ENCODE peak calls at places on chromosome 4, in eight cellular contexts. One of them, this sample, is unnamed.

GRCh38 chr4:13151178-13151577 is 333.0 kb downstream of the RAB28 start:
- DNase-seq in stimulated activated CD4-positive, alpha-beta T cell treated with anti-CD3 and anti-CD28 coated beads, TNF-alpha, amount 100 ng/mL, for 48 hours: no peak
- DNase-seq in NCI-H1436: no peak
- DNase-seq in brain microvascular endothelial cell: no peak
- DNase-seq in memory B cell: no peak
- DNase-seq in activated T-helper 1 cell treated with anti-CD3 and anti-CD28 coated beads, Interleukin-12 subunit alpha, Interleukin-12 subunit beta, Interleukin-2, Interleukin-4 antibody, amounts not matched to agents 30 ng/mL and 10 ng/mL and 1 ng/mL, durations not matched to agents 14 hours and 24 hours and 36 hours: no peak
- DNase-seq in IMR-90: no peak
- DNase-seq in NAMALWA: no peak
- DNase-seq in this sample: no peak

GRCh38 chr4:48546336-48546735 is 56.3 kb downstream of the ZAR1 start:
- DNase-seq in stimulated activated CD4-positive, alpha-beta T cell treated with anti-CD3 and anti-CD28 coated beads, TNF-alpha, amount 100 ng/mL, for 48 hours: no peak
- DNase-seq in IMR-90: peak
- DNase-seq in memory B cell: no peak
- DNase-seq in brain microvascular endothelial cell: peak
- DNase-seq in NAMALWA: peak
- DNase-seq in NCI-H1436: peak
- DNase-seq in activated T-helper 1 cell treated with anti-CD3 and anti-CD28 coated beads, Interleukin-12 subunit alpha, Interleukin-12 subunit beta, Interleukin-2, Interleukin-4 antibody, amounts not matched to agents 30 ng/mL and 10 ng/mL and 1 ng/mL, durations not matched to agents 14 hours and 24 hours and 36 hours: no peak
- DNase-seq in this sample: no peak

GRCh38 chr4:140099993-140100392 is 54.0 kb downstream of the MAML3 start:
- DNase-seq in memory B cell: no peak
- DNase-seq in NAMALWA: no peak
- DNase-seq in activated T-helper 1 cell treated with anti-CD3 and anti-CD28 coated beads, Interleukin-12 subunit alpha, Interleukin-12 subunit beta, Interleukin-2, Interleukin-4 antibody, amounts not matched to agents 30 ng/mL and 10 ng/mL and 1 ng/mL, durations not matched to agents 14 hours and 24 hours and 36 hours: no peak
- DNase-seq in stimulated activated CD4-positive, alpha-beta T cell treated with anti-CD3 and anti-CD28 coated beads, TNF-alpha, amount 100 ng/mL, for 48 hours: no peak
- DNase-seq in brain microvascular endothelial cell: no peak
- DNase-seq in IMR-90: peak
- DNase-seq in NCI-H1436: no peak
- DNase-seq in this sample: no peak

GRCh38 chr4:14667624-14668295 is 334.5 kb upstream of the CPEB2 start:
- DNase-seq in memory B cell: no peak
- DNase-seq in stimulated activated CD4-positive, alpha-beta T cell treated with anti-CD3 and anti-CD28 coated beads, TNF-alpha, amount 100 ng/mL, for 48 hours: no peak
- DNase-seq in activated T-helper 1 cell treated with anti-CD3 and anti-CD28 coated beads, Interleukin-12 subunit alpha, Interleukin-12 subunit beta, Interleukin-2, Interleukin-4 antibody, amounts not matched to agents 30 ng/mL and 10 ng/mL and 1 ng/mL, durations not matched to agents 14 hours and 24 hours and 36 hours: no peak
- DNase-seq in IMR-90: no peak
- DNase-seq in NAMALWA: no peak
- DNase-seq in NCI-H1436: no peak
- DNase-seq in brain microvascular endothelial cell: peak
- DNase-seq in this sample: no peak

GRCh38 chr4:107877361-107877760 is 52.6 kb downstream of the SGMS2 start:
- DNase-seq in IMR-90: no peak
- DNase-seq in NCI-H1436: no peak
- DNase-seq in brain microvascular endothelial cell: no peak
- DNase-seq in NAMALWA: no peak
- DNase-seq in memory B cell: no peak
- DNase-seq in stimulated activated CD4-positive, alpha-beta T cell treated with anti-CD3 and anti-CD28 coated beads, TNF-alpha, amount 100 ng/mL, for 48 hours: no peak
- DNase-seq in activated T-helper 1 cell treated with anti-CD3 and anti-CD28 coated beads, Interleukin-12 subunit alpha, Interleukin-12 subunit beta, Interleukin-2, Interleukin-4 antibody, amounts not matched to agents 30 ng/mL and 10 ng/mL and 1 ng/mL, durations not matched to agents 14 hours and 24 hours and 36 hours: no peak
- DNase-seq in this sample: no peak

GRCh38 chr4:140330311-140330900 is 43.0 kb upstream of the SCOC start:
- DNase-seq in activated T-helper 1 cell treated with anti-CD3 and anti-CD28 coated beads, Interleukin-12 subunit alpha, Interleukin-12 subunit beta, Interleukin-2, Interleukin-4 antibody, amounts not matched to agents 30 ng/mL and 10 ng/mL and 1 ng/mL, durations not matched to agents 14 hours and 24 hours and 36 hours: no peak
- DNase-seq in memory B cell: no peak
- DNase-seq in IMR-90: peak
- DNase-seq in stimulated activated CD4-positive, alpha-beta T cell treated with anti-CD3 and anti-CD28 coated beads, TNF-alpha, amount 100 ng/mL, for 48 hours: no peak
- DNase-seq in NCI-H1436: no peak
- DNase-seq in NAMALWA: peak
- DNase-seq in brain microvascular endothelial cell: no peak
- DNase-seq in this sample: no peak

GRCh38 chr4:179678093-179678804 is 2236.0 kb upstream of the AGA start:
- DNase-seq in NCI-H1436: no peak
- DNase-seq in activated T-helper 1 cell treated with anti-CD3 and anti-CD28 coated beads, Interleukin-12 subunit alpha, Interleukin-12 subunit beta, Interleukin-2, Interleukin-4 antibody, amounts not matched to agents 30 ng/mL and 10 ng/mL and 1 ng/mL, durations not matched to agents 14 hours and 24 hours and 36 hours: no peak
- DNase-seq in IMR-90: peak
- DNase-seq in NAMALWA: no peak
- DNase-seq in memory B cell: no peak
- DNase-seq in stimulated activated CD4-positive, alpha-beta T cell treated with anti-CD3 and anti-CD28 coated beads, TNF-alpha, amount 100 ng/mL, for 48 hours: no peak
- DNase-seq in brain microvascular endothelial cell: peak
- DNase-seq in this sample: no peak

GRCh38 chr4:926538-926937 is 5.6 kb downstream of the GAK start:
- DNase-seq in NAMALWA: peak
- DNase-seq in activated T-helper 1 cell treated with anti-CD3 and anti-CD28 coated beads, Interleukin-12 subunit alpha, Interleukin-12 subunit beta, Interleukin-2, Interleukin-4 antibody, amounts not matched to agents 30 ng/mL and 10 ng/mL and 1 ng/mL, durations not matched to agents 14 hours and 24 hours and 36 hours: no peak
- DNase-seq in stimulated activated CD4-positive, alpha-beta T cell treated with anti-CD3 and anti-CD28 coated beads, TNF-alpha, amount 100 ng/mL, for 48 hours: no peak
- DNase-seq in brain microvascular endothelial cell: no peak
- DNase-seq in memory B cell: no peak
- DNase-seq in IMR-90: no peak
- DNase-seq in NCI-H1436: no peak
- DNase-seq in this sample: no peak

GRCh38 chr4:109989044-109989443 is 76.4 kb downstream of the EGF start:
- DNase-seq in NAMALWA: no peak
- DNase-seq in stimulated activated CD4-positive, alpha-beta T cell treated with anti-CD3 and anti-CD28 coated beads, TNF-alpha, amount 100 ng/mL, for 48 hours: no peak
- DNase-seq in NCI-H1436: no peak
- DNase-seq in memory B cell: no peak
- DNase-seq in activated T-helper 1 cell treated with anti-CD3 and anti-CD28 coated beads, Interleukin-12 subunit alpha, Interleukin-12 subunit beta, Interleukin-2, Interleukin-4 antibody, amounts not matched to agents 30 ng/mL and 10 ng/mL and 1 ng/mL, durations not matched to agents 14 hours and 24 hours and 36 hours: no peak
- DNase-seq in brain microvascular endothelial cell: no peak
- DNase-seq in IMR-90: no peak
- DNase-seq in this sample: no peak